ENCODE peak calls at places on chromosomes 2 and 18, in eight cellular contexts. X is CD4-positive, alpha-beta memory T cell; S is fibroblast of lung; C is GM23248; M is GM23338; O is psoas muscle; K is transverse colon; A is neural progenitor cell. V is an unnamed sample.
A peak's percentile ranks its signal among the peaks of the same experiment; 100 is the strongest.

GRCh38 chr2:55311444-55311870 is 42.4 kb upstream of the MTIF2 start:
- DNase-seq in X (no peak), S (peak; percentile 22), C (peak; percentile 84), M (peak; percentile 4), O (no peak), K (no peak), A (no peak), V (no peak)

GRCh38 chr2:65722028-65722427 is 289.6 kb upstream of the SPRED2 start:
- DNase-seq in X (no peak), S (peak; percentile 32), C (peak; percentile 5), M (peak; percentile 66), O (peak; percentile 28), K (peak; percentile 30), A (peak; percentile 84), V (no peak)

GRCh38 chr2:236338495-236339184 is 74.4 kb upstream of the ASB18 start:
- DNase-seq in X (no peak), S (peak; percentile 62), C (peak; percentile 50), M (peak; percentile 57), O (no peak), K (no peak), A (peak; percentile 53), V (no peak)

GRCh38 chr2:181946444-181947127 is 39.1 kb upstream of the PPP1R1C start:
- DNase-seq in X (no peak), S (no peak), C (peak; percentile 14), M (no peak), O (no peak), K (no peak), A (no peak), V (no peak)

GRCh38 chr2:216685327-216685875 is 9.9 kb downstream of the IGFBP5 start:
- DNase-seq in X (no peak), S (no peak), C (no peak), M (no peak), O (no peak), K (no peak), A (no peak), V (no peak)

GRCh38 chr2:1091895-1092585 is 141.4 kb downstream of the SNTG2 start:
- DNase-seq in X (no peak), S (no peak), C (peak; percentile 91), M (no peak), O (no peak), K (no peak), A (no peak), V (no peak)

GRCh38 chr18:31575515-31576246 is 16.0 kb upstream of the TTR start:
- DNase-seq in X (no peak), S (no peak), C (no peak), M (no peak), O (no peak), K (no peak), A (no peak), V (no peak)

GRCh38 chr2:105324732-105325131 is 4.8 kb downstream of the TGFBRAP1 start:
- DNase-seq in X (no peak), S (peak; percentile 93), C (peak; percentile 54), M (peak; percentile 50), O (no peak), K (no peak), A (peak; percentile 28), V (peak; percentile 35)

GRCh38 chr2:169734172-169734847 is 678 bp downstream of the KLHL23 start:
- DNase-seq in X (no peak), S (peak; percentile 12), C (peak; percentile 53), M (peak; percentile 75), O (peak; percentile 27), K (peak; percentile 14), A (peak; percentile 73), V (no peak)

GRCh38 chr18:59054892-59055291 is 84.8 kb upstream of the SEC11C start:
- DNase-seq in X (no peak), S (peak; percentile 67), C (no peak), M (no peak), O (no peak), K (no peak), A (no peak), V (peak; percentile 98)

GRCh38 chr2:160415991-160416390 is 77.6 kb downstream of the RBMS1 start:
- DNase-seq in X (no peak), S (peak; percentile 68), C (peak; percentile 87), M (peak; percentile 25), O (no peak), K (no peak), A (no peak), V (no peak)

DNA sequence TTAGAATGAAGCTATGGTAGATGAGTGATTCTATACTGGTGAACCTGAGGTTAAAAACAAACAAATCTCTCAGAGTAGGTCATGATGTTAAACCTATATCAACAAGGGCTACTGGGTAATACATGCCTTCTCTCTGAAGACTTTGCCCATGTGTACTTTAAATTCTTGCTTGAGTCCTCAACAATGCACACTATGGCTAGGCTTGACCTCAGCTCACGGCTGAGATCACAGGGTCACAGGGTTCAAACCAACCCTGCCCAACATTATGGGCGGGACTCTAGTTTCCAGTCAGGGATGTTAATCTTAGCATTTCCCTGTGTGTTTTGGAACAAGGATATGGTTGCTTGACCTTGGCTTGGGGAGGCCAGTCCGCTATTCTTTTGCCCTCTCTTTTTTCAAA is 7.7 kb downstream of the CD28 start:
- DNase-seq in X (no peak), S (no peak), C (no peak), M (no peak), O (no peak), K (no peak), A (no peak), V (no peak)
- H3K4me1 ChIP-seq in X (peaks cover 91% of the 10 kb centered on the region), S (no peaks in the 10 kb centered on the region), C (no peaks in the 10 kb centered on the region), M (peaks cover under 1% of the 10 kb centered on the region), O (no peaks in the 10 kb centered on the region), K (no peaks in the 10 kb centered on the region), A (peaks cover 19% of the 10 kb centered on the region), V (no peaks in the 10 kb centered on the region)

GRCh38 chr2:26314243-26314642 is 31.7 kb upstream of the SELENOI start:
- DNase-seq in X (no peak), S (no peak), C (no peak), M (peak; percentile 65), O (no peak), K (no peak), A (peak; percentile 48), V (no peak)
- H3K4me1 ChIP-seq in X (no peaks in the 10 kb centered on the region), S (no peaks in the 10 kb centered on the region), C (no peaks in the 10 kb centered on the region), M (no peaks in the 10 kb centered on the region), O (no peaks in the 10 kb centered on the region), K (no peaks in the 10 kb centered on the region), A (peaks cover 9% of the 10 kb centered on the region), V (no peaks in the 10 kb centered on the region)

DNA sequence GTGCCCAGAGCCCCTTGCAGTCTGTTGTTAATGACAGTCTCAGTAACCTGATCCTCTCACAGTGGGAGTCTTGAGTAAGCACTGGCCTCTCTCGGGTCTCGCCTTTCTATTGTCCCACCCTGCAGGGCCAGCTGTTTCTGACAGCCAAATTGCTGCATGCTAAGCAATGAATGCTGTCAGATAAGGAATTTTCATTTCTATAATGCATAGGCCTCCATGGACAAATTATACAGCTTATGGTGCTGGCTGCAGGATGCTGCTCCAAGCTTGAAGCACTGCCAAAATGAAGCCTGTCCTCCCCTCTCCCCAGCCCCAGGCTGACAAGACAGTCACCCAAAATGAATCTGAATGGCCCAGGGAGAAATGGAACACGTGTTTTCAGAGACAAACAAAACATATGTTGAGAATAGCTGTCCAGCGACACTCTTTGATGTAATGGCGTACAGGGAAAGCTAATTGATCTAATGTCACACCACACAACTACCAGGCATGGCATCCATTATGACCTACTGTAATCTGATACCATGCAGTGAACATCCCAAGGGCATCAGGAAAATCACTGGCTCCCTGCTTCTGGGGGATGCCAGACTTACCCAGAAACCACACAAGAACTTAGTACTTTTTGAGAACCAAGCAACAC is 36.8 kb downstream of the ACVR1 start:
- DNase-seq in X (no peak), S (peak; percentile 79), C (peak; percentile 56), M (peak; percentile 96), O (peak; percentile 23), K (no peak), A (peak; percentile 95), V (no peak)
- H3K4me1 ChIP-seq in X (peaks cover 18% of the 10 kb centered on the region), S (peaks cover 26% of the 10 kb centered on the region), C (peaks cover 40% of the 10 kb centered on the region), M (peaks cover 62% of the 10 kb centered on the region), O (peaks cover 77% of the 10 kb centered on the region), K (peaks cover 12% of the 10 kb centered on the region), A (peaks cover 53% of the 10 kb centered on the region), V (no peaks in the 10 kb centered on the region)

DNA sequence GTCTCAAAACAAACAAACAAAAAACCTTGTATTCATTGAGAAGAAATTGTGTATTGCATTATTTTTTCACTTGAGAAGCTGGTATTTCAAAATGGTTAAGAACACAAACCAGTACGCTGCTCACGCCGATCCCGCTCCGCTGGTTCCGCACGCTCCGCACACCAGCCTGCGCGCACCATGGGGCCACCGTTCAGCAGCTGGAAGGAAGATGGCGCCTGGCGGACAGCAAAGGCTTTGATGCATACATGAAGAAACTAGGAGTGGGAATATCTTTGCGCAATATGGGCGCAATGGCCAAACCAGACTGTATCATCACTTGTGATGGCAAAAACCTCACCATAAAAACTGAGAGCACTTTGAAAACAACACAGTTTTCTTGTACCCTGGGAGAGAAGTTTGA is 75.7 kb downstream of the RBM43 start:
- DNase-seq in X (no peak), S (no peak), C (no peak), M (no peak), O (no peak), K (no peak), A (no peak), V (no peak)
- H3K4me1 ChIP-seq in X (peaks cover 4% of the 10 kb centered on the region), S (no peaks in the 10 kb centered on the region), C (no peaks in the 10 kb centered on the region), M (no peaks in the 10 kb centered on the region), O (no peaks in the 10 kb centered on the region), K (no peaks in the 10 kb centered on the region), A (peaks cover 10% of the 10 kb centered on the region), V (no peaks in the 10 kb centered on the region)

DNA sequence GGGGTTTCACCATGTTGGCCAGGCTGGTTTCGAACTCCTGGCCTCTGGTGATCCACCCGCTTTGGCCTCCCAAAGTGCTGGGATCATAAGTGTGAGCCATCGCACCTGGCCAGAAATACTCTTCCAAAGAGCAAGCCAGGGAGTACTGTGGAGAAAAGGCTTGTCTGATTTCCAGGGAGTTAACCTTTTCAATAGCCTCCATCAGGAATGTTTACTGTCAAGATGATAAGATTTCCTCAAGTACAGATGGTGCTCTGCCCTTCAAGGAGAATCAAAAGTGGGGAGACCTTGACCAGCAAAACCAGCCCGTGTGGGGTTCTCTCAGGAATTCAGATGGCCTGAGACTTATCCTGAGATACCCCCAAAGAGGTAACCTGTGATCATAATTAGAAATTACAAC is 237.2 kb downstream of the PRKCE start:
- DNase-seq in X (no peak), S (no peak), C (no peak), M (no peak), O (no peak), K (no peak), A (no peak), V (no peak)
- H3K4me1 ChIP-seq in X (peaks cover 5% of the 10 kb centered on the region), S (peaks cover 14% of the 10 kb centered on the region), C (peaks cover 28% of the 10 kb centered on the region), M (peaks cover 3% of the 10 kb centered on the region), O (no peaks in the 10 kb centered on the region), K (peaks cover 29% of the 10 kb centered on the region), A (no peaks in the 10 kb centered on the region), V (peaks cover 5% of the 10 kb centered on the region)